ENCODE peak calls at places on chromosomes 6 and 20, in five cellular contexts. One of them, this sample, is unnamed.

GRCh38 chr6:142331075-142331551 is 29.3 kb downstream of the ADGRG6 start:
- DNase-seq in A549: no peak
- DNase-seq in body of pancreas: no peak
- DNase-seq in Peyer's patch: no peak
- DNase-seq in uterus: no peak
- DNase-seq in this sample: no peak

GRCh38 chr6:100463685-100464161 is 998 bp downstream of the SIM1 start:
- DNase-seq in A549: no peak
- DNase-seq in body of pancreas: no peak
- DNase-seq in Peyer's patch: no peak
- DNase-seq in uterus: no peak
- DNase-seq in this sample: peak

GRCh38 chr6:74731204-74731603 is 474.6 kb downstream of the COL12A1 start:
- DNase-seq in A549: no peak
- DNase-seq in body of pancreas: no peak
- DNase-seq in Peyer's patch: no peak
- DNase-seq in uterus: no peak
- DNase-seq in this sample: no peak

GRCh38 chr6:41568585-41569384 is 22.6 kb downstream of the FOXP4 start:
- DNase-seq in A549: peak
- DNase-seq in body of pancreas: peak
- DNase-seq in Peyer's patch: no peak
- DNase-seq in uterus: peak
- DNase-seq in this sample: no peak

GRCh38 chr6:10763006-10763405 is 15.4 kb downstream of the TMEM14B start:
- DNase-seq in A549: no peak
- DNase-seq in body of pancreas: no peak
- DNase-seq in Peyer's patch: no peak
- DNase-seq in uterus: no peak
- DNase-seq in this sample: no peak

GRCh38 chr6:44053760-44054556 is 73.3 kb downstream of the MRPL14 start:
- DNase-seq in A549: no peak
- DNase-seq in body of pancreas: no peak
- DNase-seq in Peyer's patch: no peak
- DNase-seq in uterus: no peak
- DNase-seq in this sample: no peak

GRCh38 chr6:34190504-34191122 is 44.7 kb upstream of the GRM4 start:
- DNase-seq in A549: no peak
- DNase-seq in body of pancreas: no peak
- DNase-seq in Peyer's patch: peak
- DNase-seq in uterus: no peak
- DNase-seq in this sample: no peak

GRCh38 chr6:151757506-151757955 is 50.0 kb upstream of the ESR1 start:
- DNase-seq in A549: no peak
- DNase-seq in body of pancreas: no peak
- DNase-seq in Peyer's patch: no peak
- DNase-seq in uterus: no peak
- DNase-seq in this sample: no peak

GRCh38 chr20:25062841-25063240 is 4.9 kb upstream of the ACSS1 start:
- DNase-seq in A549: no peak
- DNase-seq in body of pancreas: no peak
- DNase-seq in Peyer's patch: peak
- DNase-seq in uterus: no peak
- DNase-seq in this sample: no peak

GRCh38 chr6:5084787-5085637 is at the start of gene PPP1R3G:
- DNase-seq in A549: peak
- DNase-seq in body of pancreas: peak
- DNase-seq in Peyer's patch: peak
- DNase-seq in uterus: peak
- DNase-seq in this sample: no peak

GRCh38 chr6:81575446-81575845 is 177.0 kb downstream of the TENT5A start:
- DNase-seq in A549: no peak
- DNase-seq in body of pancreas: no peak
- DNase-seq in Peyer's patch: no peak
- DNase-seq in uterus: no peak
- DNase-seq in this sample: no peak

GRCh38 chr20:21437816-21438215 is 40.5 kb upstream of the NKX2-4 start:
- DNase-seq in A549: no peak
- DNase-seq in body of pancreas: no peak
- DNase-seq in Peyer's patch: no peak
- DNase-seq in uterus: no peak
- DNase-seq in this sample: no peak

GRCh38 chr20:2930538-2930937 is 57.3 kb downstream of the PTPRA start:
- DNase-seq in A549: no peak
- DNase-seq in body of pancreas: no peak
- DNase-seq in Peyer's patch: no peak
- DNase-seq in uterus: no peak
- DNase-seq in this sample: no peak

GRCh38 chr6:492816-493414 is 101.4 kb downstream of the IRF4 start:
- DNase-seq in A549: no peak
- DNase-seq in body of pancreas: no peak
- DNase-seq in Peyer's patch: no peak
- DNase-seq in uterus: no peak
- DNase-seq in this sample: no peak

GRCh38 chr20:63371346-63371865 is 10.3 kb upstream of the CHRNA4 start:
- DNase-seq in A549: no peak
- DNase-seq in body of pancreas: no peak
- DNase-seq in Peyer's patch: no peak
- DNase-seq in uterus: no peak
- DNase-seq in this sample: no peak

GRCh38 chr20:17680836-17681740 is 954 bp downstream of the RRBP1 start:
- DNase-seq in A549: peak
- DNase-seq in body of pancreas: peak
- DNase-seq in Peyer's patch: peak
- DNase-seq in uterus: peak
- DNase-seq in this sample: no peak

GRCh38 chr20:62965363-62965771 is 12.9 kb downstream of the SLC17A9 start:
- DNase-seq in A549: no peak
- DNase-seq in body of pancreas: no peak
- DNase-seq in Peyer's patch: no peak
- DNase-seq in uterus: no peak
- DNase-seq in this sample: no peak

GRCh38 chr20:58344741-58345140 is 35.2 kb downstream of the RAB22A start:
- DNase-seq in A549: no peak
- DNase-seq in body of pancreas: no peak
- DNase-seq in Peyer's patch: no peak
- DNase-seq in uterus: no peak
- DNase-seq in this sample: no peak

GRCh38 chr6:89936177-89936576 is 41.9 kb downstream of the GJA10 start:
- DNase-seq in A549: no peak
- DNase-seq in body of pancreas: no peak
- DNase-seq in Peyer's patch: no peak
- DNase-seq in uterus: no peak
- DNase-seq in this sample: no peak

GRCh38 chr6:70575899-70576298 is 9.2 kb downstream of the SDHAF4 start:
- DNase-seq in A549: no peak
- DNase-seq in body of pancreas: no peak
- DNase-seq in Peyer's patch: no peak
- DNase-seq in uterus: no peak
- DNase-seq in this sample: peak

GRCh38 chr20:57061058-57061900 is 205.2 kb downstream of the BMP7 start:
- DNase-seq in A549: peak
- DNase-seq in body of pancreas: no peak
- DNase-seq in Peyer's patch: peak
- DNase-seq in uterus: peak
- DNase-seq in this sample: no peak

GRCh38 chr6:156658186-156658585 is 119.0 kb upstream of the ARID1B start:
- DNase-seq in A549: no peak
- DNase-seq in body of pancreas: no peak
- DNase-seq in Peyer's patch: no peak
- DNase-seq in uterus: peak
- DNase-seq in this sample: peak

GRCh38 chr6:33407132-33407718 is 3.6 kb upstream of the PHF1 start:
- DNase-seq in A549: peak
- DNase-seq in body of pancreas: no peak
- DNase-seq in Peyer's patch: no peak
- DNase-seq in uterus: no peak
- DNase-seq in this sample: no peak

DNA sequence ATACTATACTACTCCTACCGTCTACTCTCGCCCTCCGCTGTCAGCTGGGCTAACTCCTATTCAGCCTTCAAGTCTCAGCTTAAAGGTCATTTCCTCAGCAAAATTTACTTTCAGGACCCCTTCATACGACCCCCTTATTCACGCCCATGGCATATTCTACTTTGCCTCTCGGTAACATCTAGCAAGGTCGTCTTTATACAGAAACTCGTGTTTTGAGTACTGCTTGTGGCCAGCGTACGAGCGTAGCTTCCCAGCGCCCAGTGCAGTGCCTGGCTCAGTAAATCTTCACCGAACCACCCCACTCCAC is 546 bp downstream of the CRNKL1 start:
- DNase-seq in A549: no peak
- DNase-seq in body of pancreas: no peak
- DNase-seq in Peyer's patch: no peak
- DNase-seq in uterus: no peak
- DNase-seq in this sample: no peak
- H3K27ac ChIP-seq in A549: peak
- H3K27ac ChIP-seq in body of pancreas: peak
- H3K27ac ChIP-seq in Peyer's patch: peak
- H3K27ac ChIP-seq in uterus: peak
- H3K27ac ChIP-seq in this sample: peak

GRCh38 chr6:26196846-26197683 is 109.8 kb downstream of the HFE start:
- DNase-seq in A549: no peak
- DNase-seq in body of pancreas: peak
- DNase-seq in Peyer's patch: peak
- DNase-seq in uterus: peak
- DNase-seq in this sample: peak
- TF ChIP-seq POLR2A in A549: no peak
- TF ChIP-seq POLR2A in body of pancreas: peak
- TF ChIP-seq POLR2A in Peyer's patch: peak
- TF ChIP-seq POLR2A in uterus: peak
- TF ChIP-seq POLR2A in this sample: peak

GRCh38 chr6:113556775-113557174 is 300.4 kb upstream of the MARCKS start:
- DNase-seq in A549: no peak
- DNase-seq in body of pancreas: no peak
- DNase-seq in Peyer's patch: no peak
- DNase-seq in uterus: no peak
- DNase-seq in this sample: no peak

GRCh38 chr6:113551168-113551567 is 306.0 kb upstream of the MARCKS start:
- DNase-seq in A549: no peak
- DNase-seq in body of pancreas: no peak
- DNase-seq in Peyer's patch: no peak
- DNase-seq in uterus: no peak
- DNase-seq in this sample: no peak
- H3K27ac ChIP-seq in A549: no peak
- H3K27ac ChIP-seq in body of pancreas: no peak
- H3K27ac ChIP-seq in Peyer's patch: no peak
- H3K27ac ChIP-seq in uterus: no peak
- H3K27ac ChIP-seq in this sample: no peak

GRCh38 chr6:113627480-113627879 is 229.7 kb upstream of the MARCKS start:
- DNase-seq in A549: no peak
- DNase-seq in body of pancreas: no peak
- DNase-seq in Peyer's patch: no peak
- DNase-seq in uterus: no peak
- DNase-seq in this sample: no peak

GRCh38 chr6:113629940-113630339 is 227.2 kb upstream of the MARCKS start:
- DNase-seq in A549: no peak
- DNase-seq in body of pancreas: no peak
- DNase-seq in Peyer's patch: no peak
- DNase-seq in uterus: no peak
- DNase-seq in this sample: no peak

GRCh38 chr6:113625850-113626249 is 231.3 kb upstream of the MARCKS start:
- DNase-seq in A549: no peak
- DNase-seq in body of pancreas: no peak
- DNase-seq in Peyer's patch: no peak
- DNase-seq in uterus: no peak
- DNase-seq in this sample: no peak

GRCh38 chr6:113623124-113623523 is 234.0 kb upstream of the MARCKS start:
- DNase-seq in A549: no peak
- DNase-seq in body of pancreas: no peak
- DNase-seq in Peyer's patch: no peak
- DNase-seq in uterus: no peak
- DNase-seq in this sample: no peak

DNA sequence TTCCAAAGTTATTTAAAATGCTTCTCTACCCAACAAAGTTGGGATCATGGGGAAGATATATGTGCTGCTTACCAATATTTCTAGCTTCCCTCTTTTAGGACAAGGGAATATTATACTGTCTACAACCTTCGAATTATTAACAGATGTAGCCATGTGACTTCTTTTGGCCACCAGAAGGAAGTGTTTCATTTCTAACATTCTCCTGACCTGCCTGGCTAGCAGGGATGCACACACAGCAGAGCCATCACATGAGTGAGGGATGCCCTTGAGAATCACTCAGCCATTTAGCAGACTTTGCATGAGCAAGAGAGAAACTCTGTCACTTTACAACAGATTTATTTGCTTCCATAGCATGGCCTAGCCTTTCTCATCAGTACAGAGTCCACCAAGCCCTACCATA is 230.7 kb upstream of the MARCKS start:
- DNase-seq in A549: no peak
- DNase-seq in body of pancreas: no peak
- DNase-seq in Peyer's patch: no peak
- DNase-seq in uterus: no peak
- DNase-seq in this sample: no peak
- TF ChIP-seq POLR2A in A549: no peak
- TF ChIP-seq POLR2A in body of pancreas: no peak
- TF ChIP-seq POLR2A in Peyer's patch: no peak
- TF ChIP-seq POLR2A in uterus: no peak
- TF ChIP-seq POLR2A in this sample: no peak

GRCh38 chr6:21710908-21711627 is 117.5 kb downstream of the SOX4 start:
- DNase-seq in A549: no peak
- DNase-seq in body of pancreas: no peak
- DNase-seq in Peyer's patch: no peak
- DNase-seq in uterus: no peak
- DNase-seq in this sample: no peak
- H3K27ac ChIP-seq in A549: no peak
- H3K27ac ChIP-seq in body of pancreas: no peak
- H3K27ac ChIP-seq in Peyer's patch: no peak
- H3K27ac ChIP-seq in uterus: no peak
- H3K27ac ChIP-seq in this sample: no peak